ENCODE peak calls at places on chromosomes 6 and 20, in nine cellular contexts. P is fibroblast of lung, M is tibial nerve, W is transverse colon, A is psoas muscle, H is sigmoid colon, J is mucosa of descending colon, C is pancreas, Q is OCI-LY7. N is an unnamed sample.
A peak's percentile ranks its signal among the peaks of the same experiment; 100 is the strongest.

GRCh38 chr6:170188571-170189001 is 102.3 kb downstream of the DLL1 start:
- DNase-seq in P (no peak), M (no peak), C (no peak), J (no peak), W (no peak), Q (no peak), H (no peak), A (no peak), N (peak; percentile 29)

GRCh38 chr6:124131259-124131658 is 327.6 kb downstream of the NKAIN2 start:
- DNase-seq in C (no peak), H (no peak), Q (no peak), J (no peak), A (no peak), M (no peak), W (no peak), P (peak; percentile 54), N (no peak)

GRCh38 chr6:40933864-40934263 is 105.2 kb downstream of the UNC5CL start:
- DNase-seq in W (no peak), J (no peak), C (no peak), A (no peak), M (no peak), P (no peak), Q (no peak), H (no peak), N (no peak)

GRCh38 chr6:73180718-73181619 is 44.3 kb downstream of the KHDC1L start:
- DNase-seq in H (no peak), Q (peak; percentile 81), W (no peak), A (no peak), P (peak; percentile 88), J (no peak), M (no peak), C (no peak), N (no peak)

GRCh38 chr6:31663961-31664789 is 622 bp downstream of the GPANK1 start:
- DNase-seq in A (peak; percentile 46), J (peak; percentile 49), M (no peak), P (peak; percentile 75), Q (peak; percentile 19), W (peak; percentile 29), C (no peak), H (peak; percentile 88), N (no peak)

GRCh38 chr6:167113935-167114910 is 8.7 kb upstream of the CCR6 start:
- DNase-seq in J (peak; percentile 36), Q (peak; percentile 96), H (no peak), M (no peak), A (no peak), P (no peak), C (no peak), W (peak; percentile 67), N (no peak)

GRCh38 chr20:63941282-63942060 is 14.7 kb downstream of the UCKL1 start:
- DNase-seq in Q (peak; percentile 87), C (peak; percentile 56), M (no peak), P (no peak), W (peak; percentile 63), H (peak; percentile 66), J (peak; percentile 68), A (peak; percentile 70), N (peak; percentile 80)

GRCh38 chr20:41769650-41770049 is 151.5 kb upstream of the CHD6 start:
- DNase-seq in W (no peak), Q (no peak), C (no peak), H (no peak), J (no peak), A (no peak), M (no peak), P (no peak), N (no peak)

GRCh38 chr20:20304942-20305341 is 63.0 kb upstream of the INSM1 start:
- DNase-seq in M (no peak), W (no peak), J (no peak), H (no peak), Q (no peak), C (no peak), P (no peak), A (no peak), N (no peak)

GRCh38 chr6:32075781-32076494 is 33.2 kb downstream of the TNXB start:
- DNase-seq in M (no peak), Q (no peak), J (no peak), H (no peak), W (no peak), P (no peak), A (peak; percentile 15), C (no peak), N (no peak)

GRCh38 chr6:160082627-160083026 is 39.0 kb upstream of the SLC22A1 start:
- DNase-seq in A (no peak), M (no peak), Q (no peak), W (no peak), H (no peak), P (no peak), J (no peak), C (no peak), N (no peak)

GRCh38 chr20:46811328-46812084 is 83.1 kb upstream of the EYA2 start:
- DNase-seq in W (no peak), A (no peak), J (peak; percentile 63), Q (no peak), P (no peak), C (no peak), H (no peak), M (no peak), N (no peak)

GRCh38 chr6:81814365-81815109 is 62.1 kb upstream of the TENT5A start:
- DNase-seq in C (no peak), H (no peak), A (no peak), P (peak; percentile 61), M (no peak), J (no peak), Q (no peak), W (no peak), N (no peak)

GRCh38 chr6:107763959-107764358 is 60.2 kb downstream of the SCML4 start:
- DNase-seq in H (no peak), A (no peak), Q (no peak), M (no peak), C (no peak), J (no peak), P (peak; percentile 21), W (no peak), N (no peak)

GRCh38 chr20:46099491-46100287 is 9.9 kb upstream of the NCOA5 start:
- DNase-seq in J (no peak), C (no peak), M (no peak), W (peak; percentile 42), A (no peak), H (no peak), Q (peak; percentile 20), P (no peak), N (peak; percentile 82)

GRCh38 chr20:3751664-3752385 is 15.7 kb downstream of the ADISSP start:
- DNase-seq in M (no peak), J (peak; percentile 80), W (peak; percentile 68), P (no peak), C (peak; percentile 75), Q (no peak), A (peak; percentile 53), H (peak; percentile 80), N (peak; percentile 68)

GRCh38 chr20:63657260-63657936 is 714 bp upstream of the RTEL1 start:
- DNase-seq in W (no peak), H (peak; percentile 64), Q (no peak), J (peak; percentile 36), M (no peak), A (no peak), P (peak; percentile 36), C (no peak), N (no peak)

GRCh38 chr20:57399587-57400261 is 8.5 kb downstream of the RBM38 start:
- DNase-seq in H (peak; percentile 73), A (peak; percentile 41), J (peak; percentile 45), M (no peak), P (no peak), W (peak; percentile 55), C (peak; percentile 57), Q (peak; percentile 33), N (peak; percentile 48)

GRCh38 chr6:163711615-163712568 is 297.4 kb downstream of the QKI start:
- DNase-seq in Q (peak; percentile 84), C (no peak), W (peak; percentile 64), A (peak; percentile 94), J (peak; percentile 42), P (peak; percentile 41), M (peak; percentile 93), H (peak; percentile 88), N (no peak)
- TF ChIP-seq CTCF in Q (peak; percentile 77), C (no peak), W (no peak), A (peak; percentile 48), J (no peak), P (no peak), M (peak; percentile 16), H (no peak), N (no peak)

GRCh38 chr6:41941280-41942044 is at the start of gene CCND3:
- DNase-seq in M (peak; percentile 81), P (peak; percentile 88), W (peak; percentile 93), H (peak; percentile 94), Q (peak; percentile 95), J (peak; percentile 94), A (peak; percentile 96), C (peak; percentile 96), N (peak; percentile 86)
- H3K4me1 ChIP-seq in M (peaks cover 54% of the 10 kb centered on the region), P (peaks cover 16% of the 10 kb centered on the region), W (peaks cover 39% of the 10 kb centered on the region), H (peaks cover 47% of the 10 kb centered on the region), Q (peaks cover 69% of the 10 kb centered on the region), J (peaks cover 20% of the 10 kb centered on the region), A (peaks cover 22% of the 10 kb centered on the region), C (no peaks in the 10 kb centered on the region), N (peaks cover 49% of the 10 kb centered on the region)

GRCh38 chr20:51542033-51542893 is at the start of gene NFATC2:
- DNase-seq in H (no peak), W (peak; percentile 68), P (no peak), M (no peak), Q (peak; percentile 80), A (peak; percentile 47), J (peak; percentile 77), C (peak; percentile 89), N (peak; percentile 81)
- H3K4me3 ChIP-seq in H (peak within 1 kb of the TSS; percentile 36), W (peak within 1 kb of the TSS; percentile 54), P (no peak within 1 kb of the TSS), M (peak within 1 kb of the TSS; percentile 58), Q (peak within 1 kb of the TSS; percentile 79), A (peak within 1 kb of the TSS; percentile 75), J (peak within 1 kb of the TSS; percentile 44), C (peak within 1 kb of the TSS; percentile 56), N (peak within 1 kb of the TSS; percentile 87)

GRCh38 chr6:1100269-1100668 is 211.6 kb upstream of the FOXQ1 start:
- DNase-seq in A (no peak), M (no peak), P (no peak), W (no peak), Q (no peak), H (no peak), C (no peak), J (no peak), N (no peak)

GRCh38 chr6:1096967-1097765 is 214.7 kb upstream of the FOXQ1 start:
- DNase-seq in M (no peak), J (no peak), P (no peak), A (no peak), Q (no peak), W (no peak), C (no peak), H (no peak), N (no peak)

GRCh38 chr6:1103027-1103426 is 208.9 kb upstream of the FOXQ1 start:
- DNase-seq in A (no peak), M (no peak), C (no peak), P (no peak), J (no peak), H (no peak), Q (no peak), W (no peak), N (no peak)

GRCh38 chr6:1103945-1104623 is 207.8 kb upstream of the FOXQ1 start:
- DNase-seq in H (no peak), W (no peak), C (no peak), P (no peak), J (no peak), M (no peak), Q (no peak), A (no peak), N (no peak)

GRCh38 chr6:1099257-1099656 is 212.6 kb upstream of the FOXQ1 start:
- DNase-seq in J (no peak), C (no peak), Q (no peak), H (no peak), P (no peak), M (no peak), W (no peak), A (no peak), N (no peak)
- TF ChIP-seq CTCF in J (no peak), C (no peak), Q (no peak), H (no peak), P (no peak), M (no peak), W (no peak), A (no peak), N (no peak)